ENCODE peak calls at places on chromosomes 3 and 15, in four cellular contexts. C is right lobe of liver, Y is astrocyte, H is HEK293T. D is an unnamed sample.

GRCh38 chr3:41893977-41894376 is 67.9 kb downstream of the ULK4 start:
- DNase-seq in C (no peak), Y (peak), H (no peak), D (peak)

GRCh38 chr3:108428580-108428979 is 81.8 kb downstream of the MYH15 start:
- DNase-seq in Y (peak), C (no peak), H (no peak), D (no peak)

GRCh38 chr3:22118542-22118941 is 367.5 kb upstream of the ZNF385D start:
- DNase-seq in Y (no peak), H (no peak), C (no peak), D (no peak)

GRCh38 chr3:149448331-149448831 is 26.1 kb upstream of the TM4SF4 start:
- DNase-seq in Y (peak), C (no peak), H (no peak), D (no peak)

GRCh38 chr3:51581529-51581928 is 43.0 kb downstream of the RAD54L2 start:
- DNase-seq in C (no peak), Y (no peak), H (no peak), D (no peak)

GRCh38 chr15:94083467-94083991 is 147.8 kb upstream of the MCTP2 start:
- DNase-seq in Y (peak), C (no peak), H (no peak), D (no peak)

GRCh38 chr15:52183562-52184173 is 7.5 kb downstream of the GNB5 start:
- DNase-seq in C (no peak), H (no peak), Y (no peak), D (peak)

GRCh38 chr15:44812029-44812517 is 75.7 kb downstream of the TRIM69 start:
- DNase-seq in Y (no peak), C (peak), H (no peak), D (no peak)

GRCh38 chr3:56878046-56878445 is 76.3 kb upstream of the ARHGEF3 start:
- DNase-seq in H (no peak), Y (peak), C (no peak), D (no peak)